ENCODE peak calls at places on chromosomes 5 and 9, in seven cellular contexts. N is HuH-7; M is foreskin melanocyte; D is HFFc6; W is Kasumi-1; E is ovary; G is stimulated activated CD4-positive, alpha-beta T cell treated with anti-CD3 and anti-CD28 coated beads, Interleukin-4, amount 100 ng/mL, for 4 hours. F is an unnamed sample.

GRCh38 chr9:80222466-80223169 is 650.9 kb downstream of the TLE4 start:
- DNase-seq in N (no peak), M (no peak), D (no peak), W (no peak), E (no peak), G (no peak), F (no peak)

GRCh38 chr5:141547488-141547887 is 58.6 kb downstream of the PCDHGC5 start:
- DNase-seq in N (no peak), M (no peak), D (peak), W (no peak), E (no peak), G (no peak), F (no peak)

GRCh38 chr5:9265391-9266287 is 280.2 kb downstream of the SEMA5A start:
- DNase-seq in N (no peak), M (peak), D (peak), W (no peak), E (no peak), G (no peak), F (no peak)

GRCh38 chr9:106648799-106649198 is 214.2 kb upstream of the ZNF462 start:
- DNase-seq in N (no peak), M (no peak), D (no peak), W (peak), E (no peak), G (no peak), F (no peak)

GRCh38 chr9:125784286-125785049 is 37.3 kb downstream of the PBX3 start:
- DNase-seq in N (no peak), M (no peak), D (peak), W (no peak), E (no peak), G (no peak), F (no peak)

GRCh38 chr5:139955616-139956283 is 87.3 kb downstream of the NRG2 start:
- DNase-seq in N (no peak), M (no peak), D (no peak), W (no peak), E (no peak), G (no peak), F (no peak)

GRCh38 chr5:134794136-134794535 is 35.6 kb downstream of the DDX46 start:
- DNase-seq in N (no peak), M (no peak), D (peak), W (no peak), E (no peak), G (no peak), F (no peak)

GRCh38 chr9:36163049-36163839 is 5.9 kb upstream of the CCIN start:
- DNase-seq in N (no peak), M (no peak), D (no peak), W (no peak), E (peak), G (no peak), F (peak)

GRCh38 chr5:146193291-146193690 is 10.1 kb upstream of the RBM27 start:
- DNase-seq in N (no peak), M (no peak), D (no peak), W (no peak), E (no peak), G (no peak), F (no peak)

GRCh38 chr5:32270946-32271345 is 41.8 kb downstream of the MTMR12 start:
- DNase-seq in N (no peak), M (no peak), D (no peak), W (no peak), E (no peak), G (no peak), F (no peak)

GRCh38 chr9:89601856-89602562 is 2.8 kb upstream of the GADD45G start:
- DNase-seq in N (no peak), M (no peak), D (no peak), W (no peak), E (no peak), G (no peak), F (no peak)

GRCh38 chr5:96431376-96432244 is 1.4 kb downstream of the PCSK1 start:
- DNase-seq in N (no peak), M (no peak), D (no peak), W (no peak), E (peak), G (peak), F (peak)

GRCh38 chr9:23524607-23525155 is 301.4 kb downstream of the ELAVL2 start:
- DNase-seq in N (no peak), M (no peak), D (no peak), W (no peak), E (no peak), G (no peak), F (no peak)

GRCh38 chr5:107544967-107545366 is 125.8 kb downstream of the EFNA5 start:
- DNase-seq in N (no peak), M (no peak), D (no peak), W (no peak), E (no peak), G (no peak), F (no peak)

GRCh38 chr5:135705230-135705631 is 126.4 kb upstream of the CXCL14 start:
- DNase-seq in N (no peak), M (no peak), D (peak), W (no peak), E (no peak), G (no peak), F (no peak)

GRCh38 chr9:134842321-134842720 is 38.3 kb upstream of the FCN2 start:
- DNase-seq in N (no peak), M (no peak), D (no peak), W (no peak), E (no peak), G (no peak), F (no peak)

GRCh38 chr9:127011772-127012171 is 97.2 kb downstream of the RALGPS1 start:
- DNase-seq in N (peak), M (no peak), D (no peak), W (no peak), E (no peak), G (no peak), F (no peak)

GRCh38 chr9:108259917-108260675 is 595.7 kb downstream of the ACTL7B start:
- DNase-seq in N (no peak), M (peak), D (no peak), W (no peak), E (no peak), G (no peak), F (no peak)

GRCh38 chr5:35339616-35340100 is 109.4 kb upstream of the PRLR start:
- DNase-seq in N (no peak), M (no peak), D (no peak), W (no peak), E (no peak), G (no peak), F (no peak)

GRCh38 chr9:73116030-73116429 is 35.6 kb upstream of the ANXA1 start:
- DNase-seq in N (no peak), M (no peak), D (peak), W (no peak), E (no peak), G (no peak), F (no peak)

GRCh38 chr9:136089697-136090045 is 5.4 kb downstream of the NACC2 start:
- DNase-seq in N (peak), M (no peak), D (peak), W (peak), E (no peak), G (no peak), F (no peak)

GRCh38 chr5:142432369-142432863 is 107.6 kb upstream of the SPRY4 start:
- DNase-seq in N (no peak), M (no peak), D (no peak), W (peak), E (no peak), G (peak), F (peak)

GRCh38 chr9:114048533-114049452 is 29.3 kb downstream of the AMBP start:
- DNase-seq in N (no peak), M (no peak), D (no peak), W (no peak), E (no peak), G (no peak), F (no peak)

GRCh38 chr5:126448720-126449119 is 25.5 kb downstream of the GRAMD2B start:
- DNase-seq in N (no peak), M (no peak), D (no peak), W (no peak), E (no peak), G (no peak), F (no peak)

GRCh38 chr5:2752875-2753435 is 1.5 kb upstream of the IRX2 start:
- DNase-seq in N (no peak), M (no peak), D (no peak), W (no peak), E (no peak), G (no peak), F (no peak)

GRCh38 chr9:83182071-83182470 is 119.1 kb upstream of the RASEF start:
- DNase-seq in N (no peak), M (no peak), D (no peak), W (no peak), E (no peak), G (no peak), F (no peak)

GRCh38 chr5:1545126-1545797 is 21.5 kb upstream of the LPCAT1 start:
- DNase-seq in N (no peak), M (no peak), D (no peak), W (no peak), E (no peak), G (no peak), F (no peak)

GRCh38 chr9:72442212-72442607 is 77.2 kb upstream of the ZFAND5 start:
- DNase-seq in N (no peak), M (no peak), D (peak), W (no peak), E (no peak), G (no peak), F (no peak)

GRCh38 chr9:37602817-37603216 is 10.4 kb upstream of the TOMM5 start:
- DNase-seq in N (peak), M (no peak), D (no peak), W (no peak), E (no peak), G (no peak), F (no peak)

GRCh38 chr9:118529210-118529609 is 825.0 kb downstream of the TLR4 start:
- DNase-seq in N (no peak), M (no peak), D (peak), W (peak), E (no peak), G (no peak), F (no peak)

GRCh38 chr5:138274189-138274853 is at the start of gene GFRA3:
- DNase-seq in N (no peak), M (no peak), D (no peak), W (peak), E (peak), G (no peak), F (no peak)

GRCh38 chr5:113118298-113118697 is 141.7 kb downstream of the DCP2 start:
- DNase-seq in N (no peak), M (no peak), D (no peak), W (no peak), E (no peak), G (no peak), F (no peak)

GRCh38 chr9:3181049-3181953 is 337.4 kb upstream of the PUM3 start:
- DNase-seq in N (peak), M (no peak), D (no peak), W (no peak), E (no peak), G (peak), F (peak)

GRCh38 chr5:123125953-123126352 is 36.9 kb downstream of the PRDM6 start:
- DNase-seq in N (no peak), M (peak), D (peak), W (peak), E (no peak), G (no peak), F (no peak)

GRCh38 chr5:15763754-15764153 is 263.8 kb downstream of the FBXL7 start:
- DNase-seq in N (no peak), M (no peak), D (peak), W (no peak), E (no peak), G (no peak), F (no peak)

GRCh38 chr9:131422241-131422792 is 28.4 kb downstream of the PRRC2B start:
- DNase-seq in N (no peak), M (no peak), D (peak), W (no peak), E (no peak), G (no peak), F (peak)

GRCh38 chr5:177242304-177242703 is 61.2 kb downstream of the RAB24 start:
- DNase-seq in N (no peak), M (no peak), D (no peak), W (no peak), E (no peak), G (no peak), F (no peak)

GRCh38 chr5:132467292-132467984 is 23.1 kb downstream of the IRF1 start:
- DNase-seq in N (no peak), M (no peak), D (no peak), W (peak), E (no peak), G (no peak), F (no peak)

GRCh38 chr5:17105744-17106450 is 111.5 kb upstream of the BASP1 start:
- DNase-seq in N (no peak), M (no peak), D (peak), W (no peak), E (no peak), G (no peak), F (peak)

F was measured in left cardiac atrium.